ENCODE peak calls at places on chromosomes 2 and 18, in seven cellular contexts. Y is AG04450; N is CD8-positive, alpha-beta T cell; O is BE2C; F is WERI-Rb-1; T is fibroblast of pulmonary artery; R is brain microvascular endothelial cell. A is an unnamed sample.

GRCh38 chr2:213285404-213285803 is 1.1 kb downstream of the SPAG16 start:
- DNase-seq in N (no peak), R (no peak), T (no peak), F (peak), O (no peak), Y (no peak), A (no peak)

GRCh38 chr2:236972491-236973379 is 113.0 kb upstream of the COPS8 start:
- DNase-seq in N (no peak), Y (no peak), T (peak), O (no peak), F (no peak), R (peak), A (no peak)

GRCh38 chr2:147331790-147332419 is 512.9 kb upstream of the ACVR2A start:
- DNase-seq in F (peak), R (peak), O (no peak), N (no peak), T (peak), Y (no peak), A (no peak)

GRCh38 chr2:177799531-177799930 is 273.0 kb downstream of the PDE11A start:
- DNase-seq in N (no peak), R (no peak), Y (no peak), T (peak), O (peak), F (peak), A (peak)

GRCh38 chr2:220473611-220474010 is 846.2 kb downstream of the SLC4A3 start:
- DNase-seq in F (no peak), T (peak), O (no peak), R (no peak), Y (no peak), N (no peak), A (no peak)

GRCh38 chr2:85813978-85814801 is 60.4 kb downstream of the ATOH8 start:
- DNase-seq in N (peak), T (peak), O (peak), R (peak), Y (peak), F (peak), A (peak)

GRCh38 chr2:219769044-219770030 is 141.9 kb downstream of the SLC4A3 start:
- DNase-seq in F (peak), R (peak), N (no peak), T (peak), Y (peak), O (no peak), A (no peak)

GRCh38 chr2:96512341-96512740 is 7.2 kb upstream of the NEURL3 start:
- DNase-seq in T (no peak), O (no peak), N (no peak), Y (no peak), R (no peak), F (no peak), A (no peak)

GRCh38 chr18:3350566-3351527 is 88.9 kb downstream of the MYL12B start:
- DNase-seq in N (no peak), Y (no peak), O (no peak), F (no peak), T (peak), R (no peak), A (no peak)

GRCh38 chr2:145091967-145092366 is 572.0 kb upstream of the ZEB2 start:
- DNase-seq in Y (no peak), N (no peak), T (no peak), F (no peak), O (no peak), R (no peak), A (no peak)

GRCh38 chr2:113232730-113233129 is 46.0 kb downstream of the PAX8 start:
- DNase-seq in F (no peak), O (no peak), Y (no peak), R (no peak), N (no peak), T (no peak), A (no peak)

GRCh38 chr2:162261032-162261945 is 18.0 kb upstream of the FAP start:
- DNase-seq in F (no peak), O (no peak), N (no peak), R (peak), Y (no peak), T (peak), A (no peak)

GRCh38 chr2:119758881-119759450 is 756 bp upstream of the PTPN4 start:
- DNase-seq in F (no peak), O (no peak), Y (no peak), R (no peak), T (no peak), N (no peak), A (no peak)

GRCh38 chr2:241375300-241375699 is 19.2 kb downstream of the FARP2 start:
- DNase-seq in T (no peak), N (no peak), F (no peak), O (no peak), Y (no peak), R (no peak), A (no peak)

GRCh38 chr2:204386668-204387067 is 158.6 kb upstream of the PARD3B start:
- DNase-seq in T (no peak), R (no peak), F (no peak), Y (no peak), N (no peak), O (no peak), A (no peak)

GRCh38 chr2:99974275-99974674 is 168.1 kb downstream of the AFF3 start:
- DNase-seq in N (no peak), F (no peak), T (no peak), R (peak), Y (no peak), O (peak), A (no peak)

GRCh38 chr2:12456293-12457151 is 260.2 kb upstream of the TRIB2 start:
- DNase-seq in Y (peak), T (peak), R (peak), N (peak), F (no peak), O (no peak), A (no peak)

GRCh38 chr2:96637385-96638143 is 548 bp downstream of the KANSL3 start:
- DNase-seq in R (peak), F (peak), Y (peak), N (peak), O (peak), T (peak), A (peak)

GRCh38 chr2:219578811-219579210 is 6.7 kb downstream of the INHA start:
- DNase-seq in Y (no peak), R (no peak), F (no peak), T (peak), N (no peak), O (no peak), A (no peak)

GRCh38 chr18:54983041-54983686 is 23.9 kb upstream of the CCDC68 start:
- DNase-seq in T (peak), Y (peak), R (peak), F (no peak), N (no peak), O (no peak), A (no peak)

GRCh38 chr2:207048421-207048820 is 109.1 kb downstream of the CPO start:
- DNase-seq in O (no peak), N (no peak), Y (no peak), R (no peak), T (no peak), F (no peak), A (no peak)

GRCh38 chr18:55539240-55539639 is 48.8 kb downstream of the TCF4 start:
- DNase-seq in N (no peak), O (no peak), T (no peak), F (no peak), Y (no peak), R (no peak), A (no peak)

GRCh38 chr2:196808281-196808680 is 874 bp downstream of the C2orf66 start:
- DNase-seq in R (no peak), T (peak), F (no peak), Y (no peak), N (no peak), O (no peak), A (no peak)

GRCh38 chr18:7447629-7448028 is 119.5 kb upstream of the PTPRM start:
- DNase-seq in F (no peak), Y (no peak), N (no peak), T (no peak), R (peak), O (no peak), A (no peak)

GRCh38 chr2:240211096-240211495 is 70.6 kb upstream of the OTOS start:
- DNase-seq in N (no peak), O (no peak), R (no peak), F (no peak), T (no peak), Y (no peak), A (no peak)

GRCh38 chr2:109238580-109238979 is 109.6 kb downstream of the SH3RF3 start:
- DNase-seq in T (peak), R (peak), O (no peak), N (peak), F (no peak), Y (peak), A (no peak)

GRCh38 chr2:14516844-14517243 is 115.7 kb upstream of the LRATD1 start:
- DNase-seq in O (no peak), N (no peak), R (peak), F (no peak), T (peak), Y (peak), A (no peak)

GRCh38 chr2:52311862-52312261 is 1279.9 kb upstream of the NRXN1 start:
- DNase-seq in N (no peak), Y (no peak), O (no peak), F (no peak), R (no peak), T (no peak), A (no peak)

GRCh38 chr2:137091704-137092103 is 326.4 kb downstream of the THSD7B start:
- DNase-seq in R (peak), T (peak), O (no peak), Y (no peak), N (no peak), F (no peak), A (no peak)

GRCh38 chr18:59575995-59576394 is 121.2 kb downstream of the CCBE1 start:
- DNase-seq in F (no peak), N (no peak), O (no peak), R (no peak), T (no peak), Y (no peak), A (no peak)

GRCh38 chr2:42978887-42979415 is 186.6 kb upstream of the HAAO start:
- DNase-seq in N (no peak), O (no peak), T (no peak), F (no peak), R (no peak), Y (no peak), A (no peak)

GRCh38 chr2:57908736-57909161 is 137.9 kb upstream of the VRK2 start:
- DNase-seq in N (no peak), O (no peak), T (no peak), F (no peak), R (no peak), Y (no peak), A (no peak)

GRCh38 chr2:206556357-206556949 is 85.8 kb upstream of the FAM237A start:
- DNase-seq in T (peak), F (no peak), Y (peak), O (no peak), R (no peak), N (no peak), A (no peak)

GRCh38 chr2:43041167-43041566 is 185.2 kb downstream of the ZFP36L2 start:
- DNase-seq in F (no peak), Y (no peak), R (no peak), O (no peak), T (no peak), N (no peak), A (no peak)

GRCh38 chr2:217846321-217846743 is 156.5 kb downstream of the TNS1 start:
- DNase-seq in R (no peak), Y (no peak), T (no peak), N (no peak), F (no peak), O (no peak), A (no peak)

GRCh38 chr18:57015036-57015805 is 131.7 kb upstream of the BOD1L2 start:
- DNase-seq in T (no peak), Y (no peak), O (no peak), F (no peak), R (no peak), N (no peak), A (no peak)

GRCh38 chr2:56465491-56465890 is 281.7 kb downstream of the CCDC85A start:
- DNase-seq in F (no peak), T (peak), O (no peak), R (no peak), Y (no peak), N (no peak), A (no peak)

GRCh38 chr18:79936641-79937040 is 14.8 kb downstream of the SLC66A2 start:
- DNase-seq in F (no peak), Y (no peak), R (no peak), N (no peak), O (no peak), T (no peak), A (no peak)

GRCh38 chr2:34570266-34570872 is 971.3 kb upstream of the FAM98A start:
- DNase-seq in F (peak), T (no peak), O (peak), Y (no peak), N (no peak), R (no peak), A (peak)
- TF ChIP-seq CTCF in F (peak), T (no peak), O (peak), Y (no peak), N (no peak), R (no peak), A (peak)

GRCh38 chr2:179995735-179996134 is 11.4 kb downstream of the CWC22 start:
- DNase-seq in R (no peak), F (no peak), N (no peak), T (no peak), O (no peak), Y (no peak), A (no peak)

GRCh38 chr2:179987916-179988315 is 19.2 kb downstream of the CWC22 start:
- DNase-seq in R (no peak), O (no peak), F (no peak), T (no peak), Y (no peak), N (no peak), A (no peak)

GRCh38 chr2:179990676-179991317 is 16.3 kb downstream of the CWC22 start:
- DNase-seq in Y (no peak), O (no peak), R (no peak), F (no peak), T (no peak), N (no peak), A (no peak)

GRCh38 chr2:179991344-179991743 is 15.8 kb downstream of the CWC22 start:
- DNase-seq in F (peak), N (no peak), T (peak), Y (no peak), O (no peak), R (peak), A (no peak)
- TF ChIP-seq CTCF in F (no peak), N (no peak), T (peak), Y (peak), O (no peak), R (peak), A (no peak)

DNA sequence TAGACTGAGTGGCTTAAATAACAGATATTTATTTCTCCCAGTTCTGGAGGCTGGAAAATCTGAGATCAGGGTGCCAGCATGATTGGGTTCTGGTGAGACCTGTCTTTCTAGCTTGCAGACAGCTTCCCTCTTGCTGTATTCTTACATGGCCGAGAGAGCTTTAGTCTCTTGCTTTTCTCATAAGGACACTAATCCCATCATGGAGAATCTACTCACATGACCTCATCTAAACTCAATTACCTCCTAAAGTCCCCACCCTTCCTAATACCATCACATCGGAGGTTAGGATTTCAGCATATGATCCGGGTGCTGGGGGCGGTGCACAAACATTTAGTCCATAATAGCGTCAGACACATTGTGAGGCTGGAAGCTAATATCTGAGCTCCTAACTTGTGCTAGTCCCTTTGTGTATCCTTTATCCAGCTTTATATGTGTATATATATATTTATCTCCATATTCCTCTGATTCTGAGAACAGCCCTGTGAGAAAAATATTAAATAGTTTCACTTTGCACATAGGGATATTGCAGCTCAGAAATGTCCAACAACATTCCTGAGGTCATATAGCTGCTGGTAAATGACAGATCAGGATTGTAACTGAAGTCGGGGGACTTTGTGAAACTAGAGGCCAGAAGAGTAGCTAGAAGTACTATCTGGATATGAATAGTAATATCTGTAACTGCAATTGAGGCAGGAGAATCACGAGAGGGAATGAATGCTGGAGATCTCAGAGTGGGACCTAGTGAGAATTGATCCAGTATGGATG is 28.9 kb downstream of the MARCHF4 start:
- DNase-seq in N (no peak), O (no peak), T (no peak), R (peak), Y (no peak), F (peak), A (no peak)
- TF ChIP-seq CTCF in N (no peak), O (no peak), T (no peak), R (no peak), Y (no peak), F (no peak), A (no peak)

DNA sequence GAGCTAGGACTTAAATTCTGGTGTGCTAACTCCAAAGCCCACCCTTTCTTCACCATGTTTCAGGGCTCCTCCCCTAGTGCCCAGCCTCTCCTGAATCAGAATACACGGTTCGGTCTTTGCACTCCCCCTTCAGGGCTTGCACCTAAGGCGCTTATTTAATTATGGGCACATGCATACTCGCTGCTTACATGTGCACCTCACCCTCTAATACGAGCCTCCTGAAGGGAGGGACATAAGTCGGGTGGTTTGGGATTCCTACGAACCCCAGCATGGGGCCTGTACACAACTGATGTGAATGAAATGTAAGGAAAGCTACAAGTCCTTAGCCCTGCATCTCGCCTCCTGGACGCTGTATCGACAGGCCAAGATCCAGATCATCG is 435 bp downstream of the IFT172 start:
- DNase-seq in O (no peak), Y (no peak), R (no peak), F (peak), N (peak), T (peak), A (no peak)
- TF ChIP-seq CTCF in O (no peak), Y (no peak), R (peak), F (peak), N (no peak), T (no peak), A (no peak)

DNA sequence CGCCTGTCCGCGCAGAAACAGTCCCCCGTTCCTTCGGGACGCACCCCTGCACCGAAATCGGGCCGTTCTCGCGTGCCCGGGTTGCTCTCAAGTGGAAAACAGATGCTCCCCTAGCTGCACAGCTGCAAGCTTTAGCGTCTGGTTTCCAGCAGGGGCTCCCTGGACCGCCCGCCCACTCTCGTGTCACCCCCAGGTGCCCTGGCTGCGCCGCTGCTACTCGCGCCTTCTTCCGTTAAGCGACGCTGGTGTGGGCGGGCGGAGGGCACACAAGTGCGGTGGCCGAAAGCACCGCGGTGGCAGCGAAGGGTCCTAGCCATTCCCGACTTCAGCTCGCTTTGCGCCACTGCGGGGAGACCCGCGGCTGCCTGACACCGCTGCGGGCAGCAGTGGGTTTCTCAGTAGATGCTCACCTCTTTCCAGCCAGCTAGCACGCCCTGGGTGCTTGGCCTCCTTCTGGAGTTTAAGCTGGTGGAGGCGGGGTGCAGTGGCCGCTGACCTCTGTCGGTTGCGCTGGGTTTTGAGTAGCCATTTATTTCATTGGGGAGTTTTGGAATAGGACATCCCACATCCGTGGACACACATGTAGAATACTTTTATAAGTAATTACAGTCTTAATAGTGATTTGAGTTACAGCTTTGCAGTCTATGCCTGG is 806 bp downstream of the ZNF407 start:
- DNase-seq in T (peak), F (peak), O (peak), Y (no peak), N (peak), R (peak), A (peak)
- TF ChIP-seq CTCF in T (peak), F (peak), O (no peak), Y (peak), N (peak), R (peak), A (peak)

DNA sequence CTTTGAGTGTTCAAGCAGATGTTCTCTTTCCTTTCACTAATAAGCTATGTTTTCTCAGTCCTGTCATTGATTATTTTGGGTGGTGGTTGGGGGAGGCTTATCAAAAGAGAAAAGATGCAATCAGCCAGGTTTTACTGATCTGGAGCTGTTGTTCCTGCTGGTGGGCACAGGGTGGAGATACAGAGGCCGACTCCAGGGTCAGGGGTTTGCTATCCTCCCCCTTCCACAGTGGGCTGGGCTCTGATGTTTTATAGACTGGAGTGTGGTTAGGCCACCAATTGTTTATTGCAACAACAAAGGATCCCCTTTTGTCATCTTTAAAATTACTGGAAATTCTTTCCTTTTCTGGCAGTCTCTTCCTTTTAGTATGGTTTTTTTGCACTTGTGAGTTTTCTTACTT is 120.5 kb downstream of the TANC1 start:
- DNase-seq in N (no peak), T (no peak), F (no peak), O (no peak), Y (no peak), R (no peak), A (no peak)
- TF ChIP-seq CTCF in N (no peak), T (no peak), F (peak), O (no peak), Y (peak), R (peak), A (no peak)

GRCh38 chr2:33681333-33681732 is 82.2 kb upstream of the FAM98A start:
- DNase-seq in F (no peak), T (peak), O (no peak), N (no peak), Y (no peak), R (no peak), A (no peak)
- TF ChIP-seq CTCF in F (peak), T (no peak), O (peak), N (no peak), Y (peak), R (no peak), A (peak)